ENCODE peak calls at places on chromosome 21, in ten cellular contexts. Z is Kasumi-1; W is left ventricle myocardium inferior; J is activated CD4-positive, alpha-beta T cell treated with anti-CD3 and anti-CD28 coated beads for 36 hours; R is GM19239; H is stimulated activated CD8-positive, alpha-beta memory T cell treated with anti-CD3 and anti-CD28 coated beads, Interleukin-7, amount 100 ng/mL, for 24 hours; A is GM12865; G is AG10803; O is NCI-H345; T is fibroblast of lung. I is an unnamed sample.

GRCh38 chr21:45642122-45642813 is 1.3 kb upstream of the PCBP3 start:
- DNase-seq in Z (no peak), W (no peak), J (no peak), R (no peak), H (no peak), A (no peak), G (no peak), O (peak; percentile 46), T (no peak), I (no peak)

GRCh38 chr21:35399002-35399401 is 349.9 kb upstream of the RUNX1 start:
- DNase-seq in Z (peak; percentile 72), W (no peak), J (no peak), R (no peak), H (no peak), A (no peak), G (no peak), O (no peak), T (peak; percentile 33), I (no peak)

GRCh38 chr21:34935868-34936267 is 113.2 kb downstream of the RUNX1 start:
- DNase-seq in Z (no peak), W (no peak), J (peak; percentile 45), R (no peak), H (no peak), A (no peak), G (no peak), O (no peak), T (peak; percentile 55), I (no peak)

GRCh38 chr21:28516996-28517592 is 475.6 kb downstream of the LTN1 start:
- DNase-seq in Z (no peak), W (peak; percentile 64), J (peak; percentile 80), R (peak; percentile 29), H (peak; percentile 12), A (peak; percentile 85), G (no peak), O (peak; percentile 55), T (peak; percentile 47), I (peak; percentile 5)

GRCh38 chr21:44695176-44695575 is 1.8 kb upstream of the KRTAP10-12 start:
- DNase-seq in Z (no peak), W (no peak), J (no peak), R (no peak), H (no peak), A (no peak), G (no peak), O (no peak), T (no peak), I (no peak)

GRCh38 chr21:34609244-34609950 is 5.5 kb downstream of the RCAN1 start:
- DNase-seq in Z (no peak), W (no peak), J (peak; percentile 24), R (no peak), H (no peak), A (no peak), G (no peak), O (peak; percentile 66), T (no peak), I (no peak)

GRCh38 chr21:45550552-45551210 is 8.4 kb upstream of the SLC19A1 start:
- DNase-seq in Z (peak; percentile 93), W (peak; percentile 32), J (peak; percentile 86), R (peak; percentile 68), H (no peak), A (peak; percentile 90), G (peak; percentile 17), O (no peak), T (no peak), I (no peak)

GRCh38 chr21:28334407-28334806 is 658.3 kb downstream of the LTN1 start:
- DNase-seq in Z (no peak), W (no peak), J (peak; percentile 32), R (no peak), H (no peak), A (peak; percentile 45), G (no peak), O (no peak), T (peak; percentile 24), I (no peak)

GRCh38 chr21:25983745-25984144 is 186.8 kb downstream of the APP start:
- DNase-seq in Z (no peak), W (no peak), J (no peak), R (no peak), H (no peak), A (no peak), G (no peak), O (no peak), T (no peak), I (no peak)

GRCh38 chr21:45709127-45709526 is 65.6 kb downstream of the PCBP3 start:
- DNase-seq in Z (no peak), W (no peak), J (no peak), R (no peak), H (no peak), A (no peak), G (peak; percentile 25), O (no peak), T (peak; percentile 13), I (no peak)

GRCh38 chr21:14273736-14274538 is 58.0 kb downstream of the RBM11 start:
- DNase-seq in Z (peak; percentile 7), W (peak; percentile 65), J (peak; percentile 37), R (no peak), H (no peak), A (no peak), G (no peak), O (peak; percentile 25), T (no peak), I (no peak)

GRCh38 chr21:26140185-26140584 is 30.4 kb downstream of the APP start:
- DNase-seq in Z (no peak), W (peak; percentile 53), J (no peak), R (no peak), H (no peak), A (no peak), G (peak; percentile 83), O (no peak), T (peak; percentile 98), I (peak; percentile 41)

GRCh38 chr21:14952916-14953315 is 111.9 kb downstream of the NRIP1 start:
- DNase-seq in Z (peak; percentile 19), W (no peak), J (no peak), R (no peak), H (no peak), A (no peak), G (no peak), O (no peak), T (no peak), I (no peak)

GRCh38 chr21:26892151-26892550 is 46.9 kb upstream of the ADAMTS1 start:
- DNase-seq in Z (no peak), W (no peak), J (no peak), R (no peak), H (no peak), A (no peak), G (peak; percentile 29), O (no peak), T (no peak), I (no peak)

GRCh38 chr21:35503646-35504045 is 454.5 kb upstream of the RUNX1 start:
- DNase-seq in Z (peak; percentile 48), W (no peak), J (peak; percentile 17), R (no peak), H (no peak), A (no peak), G (peak; percentile 53), O (no peak), T (peak; percentile 56), I (no peak)

GRCh38 chr21:15870819-15871218 is 141.0 kb downstream of the USP25 start:
- DNase-seq in Z (no peak), W (no peak), J (no peak), R (no peak), H (no peak), A (peak; percentile 23), G (no peak), O (no peak), T (no peak), I (no peak)

GRCh38 chr21:36704281-36704957 is 5.5 kb downstream of the SIM2 start:
- DNase-seq in Z (no peak), W (no peak), J (peak; percentile 27), R (no peak), H (no peak), A (no peak), G (no peak), O (no peak), T (no peak), I (no peak)

GRCh38 chr21:38910390-38911008 is 104.8 kb downstream of the ETS2 start:
- DNase-seq in Z (no peak), W (no peak), J (peak; percentile 77), R (no peak), H (no peak), A (no peak), G (no peak), O (peak; percentile 69), T (no peak), I (no peak)

GRCh38 chr21:42063578-42064521 is 7.3 kb upstream of the UMODL1 start:
- DNase-seq in Z (peak; percentile 73), W (no peak), J (peak; percentile 83), R (peak; percentile 50), H (no peak), A (peak; percentile 83), G (no peak), O (peak; percentile 79), T (peak; percentile 20), I (no peak)

GRCh38 chr21:42833439-42833815 is 45.9 kb downstream of the WDR4 start:
- DNase-seq in Z (peak; percentile 53), W (no peak), J (peak; percentile 85), R (no peak), H (no peak), A (peak; percentile 77), G (no peak), O (peak; percentile 54), T (no peak), I (no peak)

GRCh38 chr21:41750532-41751151 is 16.2 kb downstream of the RIPK4 start:
- DNase-seq in Z (no peak), W (peak; percentile 10), J (no peak), R (no peak), H (no peak), A (no peak), G (no peak), O (no peak), T (no peak), I (no peak)

GRCh38 chr21:42725416-42725930 is 72.1 kb downstream of the PDE9A start:
- DNase-seq in Z (no peak), W (no peak), J (no peak), R (no peak), H (no peak), A (no peak), G (no peak), O (no peak), T (peak; percentile 15), I (no peak)

GRCh38 chr21:36610201-36610600 is 88.7 kb upstream of the SIM2 start:
- DNase-seq in Z (no peak), W (no peak), J (no peak), R (no peak), H (no peak), A (no peak), G (no peak), O (no peak), T (peak; percentile 9), I (no peak)

GRCh38 chr21:34967509-34968289 is 81.4 kb downstream of the RUNX1 start:
- DNase-seq in Z (peak; percentile 10), W (no peak), J (peak; percentile 73), R (no peak), H (no peak), A (peak; percentile 16), G (no peak), O (no peak), T (no peak), I (no peak)

GRCh38 chr21:45407629-45408247 is 2.8 kb downstream of the COL18A1 start:
- DNase-seq in Z (no peak), W (peak; percentile 15), J (no peak), R (no peak), H (no peak), A (no peak), G (no peak), O (no peak), T (no peak), I (no peak)

I was measured in SW 1271.